ENCODE peak calls at places on chromosomes 5 and 9, in seven cellular contexts. R is stimulated activated CD4-positive, alpha-beta T cell treated with anti-CD3 and anti-CD28 coated beads, Interleukin-2, amount 100 ng/mL, for 48 hours; J is T-cell; C is small intestine; P is lung; W is LHCN-M2; V is memory B cell. I is an unnamed sample.

GRCh38 chr5:135025730-135026644 is 8.0 kb downstream of the PITX1 start:
- DNase-seq in J (no peak), W (no peak), P (no peak), R (no peak), C (peak), V (no peak), I (no peak)

GRCh38 chr5:139226131-139226530 is 28.0 kb upstream of the SIL1 start:
- DNase-seq in J (no peak), P (no peak), V (no peak), R (no peak), C (no peak), W (no peak), I (no peak)

GRCh38 chr9:120919639-120920494 is 6.7 kb downstream of the TRAF1 start:
- DNase-seq in W (no peak), R (no peak), C (no peak), V (no peak), J (no peak), P (no peak), I (no peak)

GRCh38 chr5:147177125-147177840 is 57.5 kb upstream of the STK32A start:
- DNase-seq in V (no peak), J (no peak), P (no peak), C (no peak), W (peak), R (no peak), I (no peak)

GRCh38 chr9:134389659-134390058 is 63.4 kb downstream of the RXRA start:
- DNase-seq in V (no peak), P (no peak), R (no peak), C (no peak), W (no peak), J (no peak), I (no peak)

GRCh38 chr5:57302164-57302563 is 128.3 kb downstream of the GPBP1 start:
- DNase-seq in C (peak), P (no peak), J (no peak), R (peak), V (no peak), W (peak), I (no peak)

GRCh38 chr5:150410524-150411244 is 2.0 kb downstream of the CD74 start:
- DNase-seq in W (peak), P (peak), C (peak), V (peak), R (no peak), J (peak), I (peak)

GRCh38 chr9:35767458-35767857 is 13.4 kb upstream of the MSMP start:
- DNase-seq in V (no peak), J (no peak), W (no peak), C (no peak), R (no peak), P (no peak), I (no peak)

GRCh38 chr5:135246923-135247795 is 151.9 kb downstream of the MACROH2A1 start:
- DNase-seq in J (no peak), W (peak), R (no peak), V (no peak), C (no peak), P (no peak), I (no peak)

GRCh38 chr5:73280821-73281746 is 108.1 kb downstream of the TMEM174 start:
- DNase-seq in P (peak), W (peak), J (no peak), C (peak), R (no peak), V (no peak), I (no peak)

GRCh38 chr5:90182726-90183125 is 226.8 kb downstream of the CETN3 start:
- DNase-seq in J (no peak), P (no peak), V (no peak), R (no peak), C (no peak), W (no peak), I (no peak)

GRCh38 chr9:133105461-133105770 is 15.6 kb downstream of the RALGDS start:
- DNase-seq in W (no peak), R (no peak), P (no peak), V (no peak), C (no peak), J (no peak), I (no peak)

GRCh38 chr5:109962882-109963603 is 273.3 kb downstream of the MAN2A1 start:
- DNase-seq in J (no peak), R (no peak), C (no peak), P (no peak), V (no peak), W (no peak), I (no peak)

GRCh38 chr5:52804978-52805377 is 17.3 kb downstream of the ITGA1 start:
- DNase-seq in W (no peak), P (no peak), J (no peak), V (no peak), C (no peak), R (no peak), I (no peak)

GRCh38 chr9:129225815-129226214 is 47.8 kb upstream of the IER5L start:
- DNase-seq in P (no peak), J (peak), V (no peak), C (peak), W (peak), R (no peak), I (peak)

GRCh38 chr5:11905209-11905608 is 963 bp upstream of the CTNND2 start:
- DNase-seq in R (no peak), J (no peak), P (no peak), W (no peak), V (no peak), C (no peak), I (no peak)

GRCh38 chr9:127470662-127471061 is 19.4 kb downstream of the LRSAM1 start:
- DNase-seq in R (no peak), V (no peak), J (no peak), C (no peak), P (no peak), W (no peak), I (no peak)

GRCh38 chr5:80704221-80704620 is 49.4 kb upstream of the DHFR start:
- DNase-seq in V (no peak), R (no peak), W (no peak), P (no peak), C (no peak), J (no peak), I (no peak)

GRCh38 chr9:104914458-104914857 is 13.5 kb downstream of the ABCA1 start:
- DNase-seq in R (no peak), P (no peak), C (no peak), V (no peak), J (no peak), W (no peak), I (no peak)

GRCh38 chr5:73374520-73375235 is 73.9 kb downstream of the FOXD1 start:
- DNase-seq in J (no peak), R (no peak), W (peak), C (no peak), V (no peak), P (no peak), I (no peak)

GRCh38 chr9:106878943-106879916 is 16.3 kb downstream of the ZNF462 start:
- DNase-seq in J (no peak), R (no peak), V (no peak), W (peak), C (peak), P (peak), I (no peak)

GRCh38 chr9:130493476-130493875 is 48.7 kb downstream of the ASS1 start:
- DNase-seq in P (no peak), W (no peak), R (no peak), V (no peak), J (no peak), C (no peak), I (no peak)

GRCh38 chr5:176596689-176597416 is 13.1 kb downstream of the GPRIN1 start:
- DNase-seq in V (peak), P (no peak), W (no peak), J (peak), R (peak), C (peak), I (no peak)